ENCODE peak calls at places on chromosome 10, in six cellular contexts. One of them, this sample, is unnamed. For H3K36me3, the result is how much of the 10 kb centered on the place peaks cover.

GRCh38 chr10:71435571-71436267 is 39.0 kb downstream of the CDH23 start:
- DNase-seq in HCT116: no peak
- DNase-seq in K562: no peak
- DNase-seq in H1: no peak
- DNase-seq in GM12878: no peak
- DNase-seq in HepG2: no peak
- DNase-seq in this sample: no peak

GRCh38 chr10:33697016-33697415 is 362.5 kb upstream of the NRP1 start:
- DNase-seq in GM12878: no peak
- DNase-seq in HepG2: no peak
- DNase-seq in H1: no peak
- DNase-seq in K562: no peak
- DNase-seq in HCT116: no peak
- DNase-seq in this sample: no peak

GRCh38 chr10:34859170-34859569 is 44.1 kb upstream of the PARD3 start:
- DNase-seq in K562: no peak
- DNase-seq in H1: no peak
- DNase-seq in HCT116: no peak
- DNase-seq in HepG2: peak
- DNase-seq in GM12878: no peak
- DNase-seq in this sample: no peak

GRCh38 chr10:46516660-46517416 is 39.6 kb downstream of the GPRIN2 start:
- DNase-seq in HepG2: no peak
- DNase-seq in GM12878: no peak
- DNase-seq in H1: no peak
- DNase-seq in K562: no peak
- DNase-seq in HCT116: no peak
- DNase-seq in this sample: no peak

GRCh38 chr10:102802920-102803534 is 34.2 kb downstream of the CYP17A1 start:
- DNase-seq in GM12878: peak
- DNase-seq in HCT116: no peak
- DNase-seq in HepG2: no peak
- DNase-seq in K562: no peak
- DNase-seq in H1: peak
- DNase-seq in this sample: peak

GRCh38 chr10:36018996-36019395 is 376.9 kb upstream of the FZD8 start:
- DNase-seq in H1: no peak
- DNase-seq in K562: no peak
- DNase-seq in HepG2: no peak
- DNase-seq in GM12878: no peak
- DNase-seq in HCT116: no peak
- DNase-seq in this sample: no peak

GRCh38 chr10:97292097-97292861 is at the start of gene ARHGAP19:
- DNase-seq in HepG2: peak
- DNase-seq in HCT116: peak
- DNase-seq in H1: peak
- DNase-seq in GM12878: peak
- DNase-seq in K562: peak
- DNase-seq in this sample: peak

GRCh38 chr10:106765355-106765754 is 399.2 kb downstream of the SORCS1 start:
- DNase-seq in HepG2: no peak
- DNase-seq in K562: no peak
- DNase-seq in GM12878: no peak
- DNase-seq in H1: no peak
- DNase-seq in HCT116: no peak
- DNase-seq in this sample: no peak

GRCh38 chr10:69861251-69862240 is 59.8 kb downstream of the COL13A1 start:
- DNase-seq in GM12878: no peak
- DNase-seq in K562: no peak
- DNase-seq in HepG2: peak
- DNase-seq in HCT116: peak
- DNase-seq in H1: no peak
- DNase-seq in this sample: no peak

GRCh38 chr10:129841590-129841989 is 122.5 kb downstream of the EBF3 start:
- DNase-seq in H1: no peak
- DNase-seq in HCT116: no peak
- DNase-seq in HepG2: no peak
- DNase-seq in GM12878: no peak
- DNase-seq in K562: no peak
- DNase-seq in this sample: no peak

GRCh38 chr10:97297556-97298222 is 5.3 kb upstream of the ARHGAP19 start:
- DNase-seq in H1: no peak
- DNase-seq in GM12878: no peak
- DNase-seq in HCT116: no peak
- DNase-seq in K562: peak
- DNase-seq in HepG2: peak
- DNase-seq in this sample: no peak

GRCh38 chr10:25048463-25048862 is 32.1 kb downstream of the THNSL1 start:
- DNase-seq in K562: no peak
- DNase-seq in HCT116: no peak
- DNase-seq in GM12878: no peak
- DNase-seq in H1: no peak
- DNase-seq in HepG2: no peak
- DNase-seq in this sample: no peak

GRCh38 chr10:34477229-34477628 is 337.9 kb downstream of the PARD3 start:
- DNase-seq in K562: no peak
- DNase-seq in H1: no peak
- DNase-seq in GM12878: no peak
- DNase-seq in HepG2: no peak
- DNase-seq in HCT116: no peak
- DNase-seq in this sample: no peak

GRCh38 chr10:84428711-84429110 is 100.3 kb downstream of the CCSER2 start:
- DNase-seq in GM12878: no peak
- DNase-seq in K562: no peak
- DNase-seq in HCT116: no peak
- DNase-seq in HepG2: no peak
- DNase-seq in H1: no peak
- DNase-seq in this sample: no peak

GRCh38 chr10:80284522-80284921 is 4.9 kb downstream of the MAT1A start:
- DNase-seq in K562: no peak
- DNase-seq in HCT116: no peak
- DNase-seq in GM12878: no peak
- DNase-seq in HepG2: no peak
- DNase-seq in H1: no peak
- DNase-seq in this sample: no peak

GRCh38 chr10:113304726-113305125 is 248.1 kb upstream of the HABP2 start:
- DNase-seq in HepG2: peak
- DNase-seq in H1: no peak
- DNase-seq in HCT116: no peak
- DNase-seq in GM12878: no peak
- DNase-seq in K562: no peak
- DNase-seq in this sample: no peak

GRCh38 chr10:121751191-121751760 is 153.0 kb upstream of the FGFR2 start:
- DNase-seq in GM12878: no peak
- DNase-seq in HepG2: no peak
- DNase-seq in HCT116: no peak
- DNase-seq in K562: no peak
- DNase-seq in H1: no peak
- DNase-seq in this sample: no peak

GRCh38 chr10:129969528-129970264 is 5.6 kb upstream of the EBF3 start:
- DNase-seq in HCT116: no peak
- DNase-seq in HepG2: no peak
- DNase-seq in K562: no peak
- DNase-seq in H1: no peak
- DNase-seq in GM12878: no peak
- DNase-seq in this sample: no peak

GRCh38 chr10:20034732-20035131 is 218.5 kb downstream of the PLXDC2 start:
- DNase-seq in GM12878: no peak
- DNase-seq in HCT116: no peak
- DNase-seq in K562: no peak
- DNase-seq in H1: no peak
- DNase-seq in HepG2: no peak
- DNase-seq in this sample: no peak

GRCh38 chr10:90437452-90437851 is 420.4 kb downstream of the HTR7 start:
- DNase-seq in K562: no peak
- DNase-seq in HCT116: no peak
- DNase-seq in GM12878: no peak
- DNase-seq in H1: no peak
- DNase-seq in HepG2: no peak
- DNase-seq in this sample: no peak
- TF ChIP-seq ZNF274 in K562: no peak
- TF ChIP-seq ZNF274 in HCT116: no peak
- TF ChIP-seq ZNF274 in GM12878: no peak
- TF ChIP-seq ZNF274 in H1: no peak
- TF ChIP-seq ZNF274 in HepG2: no peak
- TF ChIP-seq ZNF274 in this sample: no peak

DNA sequence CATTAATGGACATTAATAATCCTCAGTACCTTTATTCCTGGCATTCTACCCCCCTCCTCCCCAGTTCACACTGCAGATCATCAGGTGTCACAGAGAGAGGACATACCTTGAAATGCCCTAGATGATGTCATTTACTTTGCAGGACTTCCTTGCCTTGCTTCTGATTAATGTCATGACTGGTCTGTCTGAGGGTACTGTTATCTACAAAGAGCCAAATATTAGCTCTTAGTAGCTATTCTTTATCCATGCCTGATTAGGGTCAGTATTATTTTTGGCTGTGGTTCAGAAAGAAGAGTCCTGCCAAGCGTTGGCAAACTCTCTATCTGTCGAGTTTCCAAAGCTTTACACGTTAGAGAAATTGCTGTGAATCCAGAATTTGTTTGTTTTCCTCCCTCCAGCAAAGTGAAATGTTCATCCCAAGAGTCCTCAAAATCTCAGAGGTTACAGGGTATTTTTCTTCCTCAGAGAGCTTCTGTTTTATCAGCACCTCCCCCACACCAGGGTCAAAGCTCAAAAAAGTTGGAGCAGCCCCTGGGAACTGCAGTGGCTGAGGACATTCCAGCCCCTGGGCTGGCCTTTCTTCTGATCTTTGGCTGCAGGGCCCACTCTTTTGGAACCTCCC is 12.6 kb downstream of the SCD start:
- DNase-seq in HepG2: peak
- DNase-seq in HCT116: no peak
- DNase-seq in H1: no peak
- DNase-seq in GM12878: no peak
- DNase-seq in K562: peak
- DNase-seq in this sample: no peak
- H3K36me3 ChIP-seq in HepG2: under half
- H3K36me3 ChIP-seq in HCT116: half or more
- H3K36me3 ChIP-seq in H1: under half
- H3K36me3 ChIP-seq in GM12878: under half
- H3K36me3 ChIP-seq in K562: half or more
- H3K36me3 ChIP-seq in this sample: half or more

GRCh38 chr10:1465421-1465902 is 271.9 kb downstream of the ADARB2 start:
- DNase-seq in H1: no peak
- DNase-seq in HepG2: no peak
- DNase-seq in HCT116: no peak
- DNase-seq in K562: no peak
- DNase-seq in GM12878: peak
- DNase-seq in this sample: no peak
- H3K4me3 ChIP-seq in H1: no peak
- H3K4me3 ChIP-seq in HepG2: no peak
- H3K4me3 ChIP-seq in HCT116: no peak
- H3K4me3 ChIP-seq in K562: no peak
- H3K4me3 ChIP-seq in GM12878: peak
- H3K4me3 ChIP-seq in this sample: no peak

GRCh38 chr10:22309180-22310000 is 6.8 kb upstream of the COMMD3 start:
- DNase-seq in H1: no peak
- DNase-seq in HCT116: no peak
- DNase-seq in K562: no peak
- DNase-seq in GM12878: no peak
- DNase-seq in HepG2: no peak
- DNase-seq in this sample: no peak

GRCh38 chr10:22310928-22311327 is 5.3 kb upstream of the COMMD3 start:
- DNase-seq in K562: no peak
- DNase-seq in H1: no peak
- DNase-seq in HCT116: no peak
- DNase-seq in HepG2: no peak
- DNase-seq in GM12878: no peak
- DNase-seq in this sample: no peak

GRCh38 chr10:22308390-22308789 is 7.8 kb upstream of the COMMD3 start:
- DNase-seq in HCT116: no peak
- DNase-seq in H1: no peak
- DNase-seq in K562: no peak
- DNase-seq in GM12878: peak
- DNase-seq in HepG2: no peak
- DNase-seq in this sample: no peak
- TF ChIP-seq ZNF274 in HCT116: no peak
- TF ChIP-seq ZNF274 in H1: no peak
- TF ChIP-seq ZNF274 in K562: no peak
- TF ChIP-seq ZNF274 in GM12878: no peak
- TF ChIP-seq ZNF274 in HepG2: no peak
- TF ChIP-seq ZNF274 in this sample: no peak

DNA sequence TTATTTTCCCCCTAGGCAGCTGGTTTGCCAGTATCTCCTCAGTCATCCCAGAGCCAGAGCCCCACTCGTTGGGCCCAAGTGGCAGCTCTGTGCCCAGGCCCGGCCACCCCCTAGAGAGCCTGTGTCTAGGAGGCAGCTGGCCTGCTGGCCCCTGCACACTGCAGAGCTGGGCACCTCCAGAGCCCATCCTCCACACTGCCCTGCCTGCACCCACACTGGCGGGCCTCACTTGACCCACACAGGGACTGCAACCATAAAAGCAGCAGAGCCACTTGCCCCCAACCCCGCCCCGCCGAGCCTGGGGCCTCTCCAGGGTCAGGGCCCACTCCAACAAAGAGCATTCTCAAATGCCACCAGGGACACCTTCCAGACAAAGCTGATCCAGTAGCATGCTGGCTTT is 5.4 kb downstream of the ASB13 start:
- DNase-seq in K562: no peak
- DNase-seq in HepG2: no peak
- DNase-seq in H1: no peak
- DNase-seq in HCT116: no peak
- DNase-seq in GM12878: no peak
- DNase-seq in this sample: no peak
- H3K36me3 ChIP-seq in K562: under half
- H3K36me3 ChIP-seq in HepG2: under half
- H3K36me3 ChIP-seq in H1: under half
- H3K36me3 ChIP-seq in HCT116: under half
- H3K36me3 ChIP-seq in GM12878: under half
- H3K36me3 ChIP-seq in this sample: under half

DNA sequence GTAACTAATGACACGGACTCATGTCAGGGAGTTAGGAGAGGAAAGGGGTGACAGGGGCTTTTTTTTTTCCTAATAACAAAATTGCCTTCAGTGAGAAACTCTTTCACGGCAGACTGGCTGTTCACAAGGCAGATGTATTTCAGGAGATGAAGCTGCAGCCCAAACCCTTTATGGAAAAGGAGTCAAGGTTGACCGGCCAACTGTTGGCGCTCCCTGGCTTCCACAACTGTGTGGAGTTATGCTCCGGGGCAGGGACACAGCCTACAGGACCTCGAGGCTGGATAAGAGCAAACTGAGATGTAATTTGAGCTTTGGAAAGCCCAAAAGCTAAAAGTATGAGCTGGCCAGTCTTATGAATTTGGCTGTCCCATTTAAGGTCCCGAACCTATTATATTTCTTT is 30.8 kb upstream of the MXI1 start:
- DNase-seq in H1: no peak
- DNase-seq in K562: no peak
- DNase-seq in HCT116: no peak
- DNase-seq in HepG2: no peak
- DNase-seq in GM12878: no peak
- DNase-seq in this sample: no peak
- H3K4me3 ChIP-seq in H1: no peak
- H3K4me3 ChIP-seq in K562: no peak
- H3K4me3 ChIP-seq in HCT116: no peak
- H3K4me3 ChIP-seq in HepG2: no peak
- H3K4me3 ChIP-seq in GM12878: no peak
- H3K4me3 ChIP-seq in this sample: no peak